ENCODE peak calls at places on chromosome 9, in seven cellular contexts. U is tibial artery; E is naive B cell; H is activated naive CD8-positive, alpha-beta T cell treated with anti-CD3 and anti-CD28 coated beads, Interleukin-2, amount 50 U/mL, for 16 hours; L is GM23338; C is Caco-2; Z is fibroblast of mammary gland. X is an unnamed sample.

GRCh38 chr9:105708405-105708804 is 14.1 kb downstream of the TMEM38B start:
- DNase-seq in U (no peak), E (no peak), H (no peak), L (no peak), C (no peak), Z (no peak), X (no peak)

GRCh38 chr9:113511856-113512761 is 48.6 kb downstream of the RGS3 start:
- DNase-seq in U (no peak), E (no peak), H (peak; percentile 67), L (no peak), C (no peak), Z (peak; percentile 40), X (no peak)

GRCh38 chr9:99096409-99096808 is 8.5 kb upstream of the TGFBR1 start:
- DNase-seq in U (no peak), E (no peak), H (no peak), L (no peak), C (no peak), Z (no peak), X (no peak)

GRCh38 chr9:14193338-14193980 is 120.5 kb downstream of the NFIB start:
- DNase-seq in U (no peak), E (no peak), H (no peak), L (no peak), C (no peak), Z (no peak), X (no peak)

GRCh38 chr9:73091909-73092308 is 59.8 kb upstream of the ANXA1 start:
- DNase-seq in U (no peak), E (no peak), H (no peak), L (no peak), C (no peak), Z (no peak), X (no peak)

GRCh38 chr9:77712533-77713130 is 64.5 kb upstream of the GNA14 start:
- DNase-seq in U (no peak), E (no peak), H (no peak), L (no peak), C (no peak), Z (peak; percentile 77), X (no peak)

GRCh38 chr9:112863214-112863613 is 27.5 kb downstream of the SLC46A2 start:
- DNase-seq in U (peak; percentile 65), E (no peak), H (no peak), L (no peak), C (no peak), Z (peak; percentile 51), X (no peak)

GRCh38 chr9:106072421-106072820 is 378.1 kb downstream of the TMEM38B start:
- DNase-seq in U (no peak), E (no peak), H (no peak), L (no peak), C (no peak), Z (no peak), X (no peak)

GRCh38 chr9:17906204-17906840 is 327.5 kb downstream of the SH3GL2 start:
- DNase-seq in U (peak; percentile 67), E (no peak), H (no peak), L (peak; percentile 75), C (no peak), Z (no peak), X (no peak)

GRCh38 chr9:69542048-69542447 is 130.1 kb downstream of the APBA1 start:
- DNase-seq in U (no peak), E (no peak), H (no peak), L (no peak), C (no peak), Z (no peak), X (no peak)

GRCh38 chr9:13221741-13222140 is 57.8 kb downstream of the MPDZ start:
- DNase-seq in U (no peak), E (no peak), H (no peak), L (no peak), C (no peak), Z (no peak), X (no peak)

GRCh38 chr9:70994582-70994981 is 126.8 kb downstream of the TRPM3 start:
- DNase-seq in U (no peak), E (no peak), H (no peak), L (no peak), C (no peak), Z (no peak), X (no peak)

GRCh38 chr9:116149844-116150243 is 3.7 kb upstream of the PAPPA start:
- DNase-seq in U (no peak), E (no peak), H (no peak), L (peak; percentile 76), C (peak; percentile 52), Z (peak; percentile 40), X (no peak)

GRCh38 chr9:8784813-8785212 is 985.2 kb upstream of the DMAC1 start:
- DNase-seq in U (no peak), E (no peak), H (no peak), L (no peak), C (no peak), Z (no peak), X (no peak)

GRCh38 chr9:70921126-70921525 is 200.3 kb downstream of the TRPM3 start:
- DNase-seq in U (no peak), E (no peak), H (no peak), L (no peak), C (no peak), Z (peak; percentile 57), X (no peak)

GRCh38 chr9:99057665-99058625 is 47.0 kb upstream of the TGFBR1 start:
- DNase-seq in U (no peak), E (peak; percentile 69), H (peak; percentile 13), L (no peak), C (no peak), Z (peak; percentile 78), X (peak; percentile 52)

GRCh38 chr9:69090943-69091342 is 55.4 kb downstream of the FXN start:
- DNase-seq in U (no peak), E (no peak), H (no peak), L (no peak), C (no peak), Z (no peak), X (no peak)

GRCh38 chr9:13718086-13718485 is 438.6 kb upstream of the MPDZ start:
- DNase-seq in U (no peak), E (no peak), H (no peak), L (no peak), C (no peak), Z (no peak), X (no peak)

GRCh38 chr9:114302727-114303126 is 20.2 kb upstream of the ORM1 start:
- DNase-seq in U (peak; percentile 34), E (no peak), H (no peak), L (no peak), C (no peak), Z (no peak), X (no peak)

GRCh38 chr9:20854444-20854843 is 170.4 kb downstream of the FOCAD start:
- DNase-seq in U (no peak), E (no peak), H (no peak), L (no peak), C (no peak), Z (no peak), X (no peak)

GRCh38 chr9:89342948-89343347 is 24.6 kb downstream of the SECISBP2 start:
- DNase-seq in U (no peak), E (no peak), H (no peak), L (no peak), C (no peak), Z (no peak), X (no peak)

GRCh38 chr9:119026120-119026519 is 343.1 kb downstream of the BRINP1 start:
- DNase-seq in U (peak; percentile 86), E (no peak), H (no peak), L (no peak), C (no peak), Z (peak; percentile 60), X (no peak)

GRCh38 chr9:121699271-121700164 is 48.1 kb downstream of the DAB2IP start:
- DNase-seq in U (no peak), E (peak; percentile 47), H (no peak), L (peak; percentile 73), C (peak; percentile 42), Z (peak; percentile 28), X (peak; percentile 50)

GRCh38 chr9:129885018-129885669 is 49.9 kb downstream of the USP20 start:
- DNase-seq in U (no peak), E (peak; percentile 29), H (no peak), L (peak; percentile 29), C (peak; percentile 40), Z (no peak), X (peak; percentile 40)

GRCh38 chr9:84045481-84046097 is 65.0 kb downstream of the RMI1 start:
- DNase-seq in U (no peak), E (no peak), H (no peak), L (no peak), C (no peak), Z (no peak), X (no peak)

GRCh38 chr9:69104830-69105527 is 69.1 kb upstream of the TJP2 start:
- DNase-seq in U (no peak), E (no peak), H (no peak), L (peak; percentile 80), C (peak; percentile 64), Z (no peak), X (no peak)

GRCh38 chr9:134328341-134328840 is 2.1 kb downstream of the RXRA start:
- DNase-seq in U (no peak), E (no peak), H (no peak), L (no peak), C (peak; percentile 89), Z (peak; percentile 25), X (no peak)

GRCh38 chr9:38153910-38154291 is 84.9 kb upstream of the SHB start:
- DNase-seq in U (no peak), E (no peak), H (no peak), L (no peak), C (no peak), Z (no peak), X (no peak)

GRCh38 chr9:119836036-119836435 is 466.8 kb upstream of the BRINP1 start:
- DNase-seq in U (no peak), E (no peak), H (no peak), L (peak; percentile 1), C (no peak), Z (no peak), X (no peak)

GRCh38 chr9:135961277-135961705 is at the start of gene UBAC1:
- DNase-seq in U (peak; percentile 97), E (peak; percentile 96), H (peak; percentile 89), L (peak; percentile 97), C (peak; percentile 96), Z (peak; percentile 91), X (peak; percentile 91)

GRCh38 chr9:121741198-121741918 is 89.9 kb downstream of the DAB2IP start:
- DNase-seq in U (no peak), E (no peak), H (no peak), L (peak; percentile 38), C (no peak), Z (no peak), X (no peak)

GRCh38 chr9:89418882-89419641 is 78.9 kb downstream of the SEMA4D start:
- DNase-seq in U (no peak), E (peak; percentile 66), H (peak; percentile 52), L (no peak), C (no peak), Z (no peak), X (no peak)

X was measured in tibial nerve.